ENCODE peak calls at places on chromosomes 7 and 10, in four cellular contexts. C is kidney epithelial cell, Q is H1, L is Caki2. N is an unnamed sample.

GRCh38 chr7:47389923-47390630 is 191.8 kb downstream of the TNS3 start:
- DNase-seq in Q (no peak), C (no peak), L (no peak), N (no peak)

GRCh38 chr7:97130417-97131139 is 13.1 kb downstream of the SDHAF3 start:
- DNase-seq in C (no peak), L (no peak), Q (no peak), N (no peak)

GRCh38 chr7:150566123-150566522 is 1.1 kb upstream of the GIMAP4 start:
- DNase-seq in C (no peak), Q (no peak), L (no peak), N (no peak)

GRCh38 chr10:38054361-38054797 is 39.8 kb upstream of the ZNF37A start:
- DNase-seq in Q (no peak), L (no peak), C (no peak), N (peak)

GRCh38 chr7:67738958-67739357 is 742.3 kb downstream of the TYW1 start:
- DNase-seq in L (no peak), C (no peak), Q (no peak), N (no peak)

GRCh38 chr7:121475806-121476205 is 79.7 kb upstream of the FAM3C start:
- DNase-seq in L (no peak), C (no peak), Q (no peak), N (no peak)

GRCh38 chr10:70660722-70661121 is 11.6 kb upstream of the ADAMTS14 start:
- DNase-seq in Q (no peak), C (no peak), L (no peak), N (no peak)

GRCh38 chr10:33876547-33877400 is 542.3 kb upstream of the NRP1 start:
- DNase-seq in L (no peak), Q (no peak), C (no peak), N (no peak)

GRCh38 chr7:57203161-57203791 is 71.0 kb upstream of the ZNF479 start:
- DNase-seq in C (no peak), Q (no peak), L (no peak), N (no peak)

GRCh38 chr10:3866347-3866746 is 81.3 kb upstream of the KLF6 start:
- DNase-seq in C (no peak), L (no peak), Q (no peak), N (no peak)

GRCh38 chr10:67784584-67784983 is 53.4 kb downstream of the DNAJC12 start:
- DNase-seq in L (no peak), C (no peak), Q (no peak), N (no peak)

GRCh38 chr10:33249659-33250058 is 84.8 kb downstream of the NRP1 start:
- DNase-seq in L (no peak), C (no peak), Q (no peak), N (no peak)